ENCODE peak calls at places on chromosomes 16 and 17, in five cellular contexts. Z is A673, I is heart left ventricle, V is lung, Q is bronchial epithelial cell. R is an unnamed sample.
A peak's percentile ranks its signal among the peaks of the same experiment; 100 is the strongest.

GRCh38 chr17:29102741-29103181 is 59.8 kb downstream of the PIPOX start:
- DNase-seq in V (no peak), I (no peak), Q (no peak), Z (no peak), R (no peak)

GRCh38 chr17:77914440-77915254 is 43.9 kb upstream of the TNRC6C start:
- DNase-seq in I (no peak), Z (peak; percentile 79), V (no peak), Q (no peak), R (no peak)

GRCh38 chr17:75182319-75182568 is 515 bp downstream of the SUMO2 start:
- DNase-seq in I (peak; percentile 29), V (peak; percentile 34), Q (no peak), Z (no peak), R (no peak)

GRCh38 chr17:61309857-61310256 is 89.8 kb upstream of the TBX2 start:
- DNase-seq in I (no peak), Z (no peak), Q (peak; percentile 65), V (no peak), R (no peak)

GRCh38 chr16:19284207-19284606 is 1.3 kb upstream of the CLEC19A start:
- DNase-seq in V (peak; percentile 68), Q (peak; percentile 83), Z (peak; percentile 37), I (peak; percentile 32), R (no peak)

GRCh38 chr16:74567901-74568300 is 39.0 kb downstream of the GLG1 start:
- DNase-seq in Z (no peak), I (no peak), Q (no peak), V (no peak), R (no peak)

GRCh38 chr16:53123753-53124152 is 69.0 kb downstream of the CHD9 start:
- DNase-seq in Z (no peak), I (no peak), Q (no peak), V (no peak), R (no peak)

GRCh38 chr16:27690604-27691003 is 140.7 kb downstream of the KATNIP start:
- DNase-seq in V (no peak), Q (no peak), I (no peak), Z (peak; percentile 15), R (peak; percentile 66)

GRCh38 chr17:76826290-76827138 is 41.7 kb upstream of the MGAT5B start:
- DNase-seq in V (no peak), Z (peak; percentile 44), Q (no peak), I (no peak), R (no peak)

GRCh38 chr17:60473788-60474187 is 51.5 kb downstream of the CHCT1 start:
- DNase-seq in Q (no peak), Z (peak; percentile 14), I (no peak), V (no peak), R (no peak)

GRCh38 chr17:795721-796120 is 13.6 kb downstream of the MRM3 start:
- DNase-seq in Q (no peak), Z (no peak), V (no peak), I (peak; percentile 4), R (no peak)

GRCh38 chr17:67082110-67082509 is 37.8 kb downstream of the CACNG1 start:
- DNase-seq in Q (no peak), V (no peak), Z (no peak), I (no peak), R (no peak)

GRCh38 chr17:17520599-17521232 is 24.5 kb upstream of the RASD1 start:
- DNase-seq in I (no peak), V (no peak), Q (no peak), Z (no peak), R (no peak)

GRCh38 chr16:57343131-57343731 is 15.4 kb upstream of the CCL22 start:
- DNase-seq in V (no peak), Z (no peak), Q (no peak), I (no peak), R (no peak)

GRCh38 chr16:85842848-85843247 is 43.4 kb downstream of the COX4I1 start:
- DNase-seq in Q (no peak), Z (no peak), V (no peak), I (no peak), R (no peak)

GRCh38 chr17:44826123-44826790 is 3.8 kb downstream of the GJC1 start:
- DNase-seq in Z (no peak), Q (no peak), I (no peak), V (no peak), R (no peak)

GRCh38 chr17:76688165-76688622 is 22.6 kb downstream of the MXRA7 start:
- DNase-seq in I (no peak), Z (no peak), V (no peak), Q (no peak), R (no peak)

GRCh38 chr17:82496529-82497434 is 22.8 kb upstream of the FOXK2 start:
- DNase-seq in I (peak; percentile 98), V (peak; percentile 98), Z (peak; percentile 96), Q (peak; percentile 78), R (peak; percentile 99)

GRCh38 chr17:57603978-57604377 is 141.1 kb downstream of the CCDC182 start:
- DNase-seq in Z (no peak), V (peak; percentile 41), Q (no peak), I (no peak), R (no peak)

GRCh38 chr17:45221081-45221996 is at the start of gene FMNL1:
- DNase-seq in Q (no peak), Z (no peak), I (peak; percentile 68), V (peak; percentile 72), R (peak; percentile 47)

GRCh38 chr17:82793974-82794620 is 42.2 kb downstream of the TBCD start:
- DNase-seq in I (no peak), V (no peak), Z (no peak), Q (no peak), R (no peak)

GRCh38 chr17:751269-752001 is 629 bp downstream of the GEMIN4 start:
- DNase-seq in V (peak; percentile 38), I (no peak), Z (peak; percentile 66), Q (peak; percentile 28), R (peak; percentile 30)

GRCh38 chr16:29962344-29962994 is 590 bp downstream of the TMEM219 start:
- DNase-seq in Z (peak; percentile 27), V (no peak), I (no peak), Q (peak; percentile 21), R (no peak)

GRCh38 chr16:78058165-78058564 is 35.8 kb downstream of the CLEC3A start:
- DNase-seq in I (no peak), Q (no peak), Z (no peak), V (no peak), R (no peak)

GRCh38 chr17:63517825-63518534 is 5.2 kb upstream of the KCNH6 start:
- DNase-seq in Z (no peak), V (no peak), I (no peak), Q (no peak), R (no peak)

GRCh38 chr16:85523602-85524364 is 89.3 kb upstream of the GSE1 start:
- DNase-seq in Z (peak; percentile 52), V (peak; percentile 70), Q (no peak), I (peak; percentile 62), R (no peak)

GRCh38 chr17:68973098-68973929 is 18.1 kb upstream of the ABCA8 start:
- DNase-seq in Z (no peak), Q (no peak), I (no peak), V (no peak), R (no peak)
- H3K4me3 ChIP-seq in Z (no peak overlapping the region), Q (no peak overlapping the region), I (no peak overlapping the region), V (no peak overlapping the region), R (no peak overlapping the region)

DNA sequence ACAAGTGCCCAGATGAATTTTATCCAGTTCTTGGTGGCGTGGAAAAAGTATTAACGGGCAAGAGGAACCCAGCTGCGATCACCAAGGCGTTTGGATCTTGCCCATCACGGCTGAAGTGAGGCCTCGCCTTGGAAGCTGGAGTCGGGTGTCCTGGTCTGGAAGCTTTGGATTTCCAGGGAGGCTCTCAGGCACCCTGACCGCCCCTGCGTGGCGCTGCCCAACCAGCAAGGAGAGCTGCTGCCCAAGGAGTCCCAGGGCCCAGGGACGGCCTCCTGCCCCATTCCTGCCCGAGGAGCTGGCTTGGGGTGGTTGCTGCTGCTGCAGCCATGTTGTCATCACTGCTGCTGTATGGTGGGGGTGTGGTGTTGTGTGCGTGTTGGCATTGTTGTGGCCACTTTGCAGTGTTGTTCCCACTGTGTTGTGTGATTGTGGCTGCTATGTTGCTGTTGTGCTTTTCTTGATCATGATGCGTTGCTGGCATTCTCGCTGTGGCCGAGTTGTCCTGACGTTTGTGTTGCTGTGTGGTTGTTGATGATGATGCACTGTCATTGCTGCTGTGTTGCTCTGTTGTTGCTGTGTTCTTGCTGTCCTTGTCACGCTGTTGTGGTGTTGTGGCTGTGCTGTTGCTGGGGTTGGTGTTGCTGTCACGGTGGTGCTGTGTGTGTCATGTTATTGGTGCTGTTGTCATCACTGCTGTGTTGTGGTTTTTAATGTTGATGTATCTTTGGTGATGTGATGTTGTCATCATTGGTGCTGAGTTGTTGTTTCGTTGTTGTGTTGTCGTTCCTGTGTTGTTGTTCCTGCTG is 318.8 kb downstream of the C16orf95 start:
- DNase-seq in V (no peak), Q (no peak), Z (no peak), I (no peak), R (no peak)
- H3K4me3 ChIP-seq in V (no peak overlapping the region), Q (no peak overlapping the region), Z (no peak overlapping the region), I (no peak overlapping the region), R (no peak overlapping the region)

GRCh38 chr17:2195729-2196128 is 107.9 kb downstream of the SMG6 start:
- DNase-seq in V (no peak), Z (no peak), Q (peak; percentile 80), I (no peak), R (no peak)
- H3K4me3 ChIP-seq in V (no peak overlapping the region), Z (no peak overlapping the region), Q (no peak overlapping the region), I (no peak overlapping the region), R (no peak overlapping the region)

GRCh38 chr17:31843382-31843780 is 15.7 kb downstream of the COPRS start:
- DNase-seq in V (no peak), I (no peak), Q (no peak), Z (no peak), R (no peak)

GRCh38 chr17:31841850-31842415 is 17.1 kb downstream of the COPRS start:
- DNase-seq in Z (no peak), Q (no peak), I (no peak), V (no peak), R (no peak)

GRCh38 chr17:31838641-31839225 is 20.3 kb downstream of the COPRS start:
- DNase-seq in I (no peak), V (no peak), Z (no peak), Q (no peak), R (peak; percentile 55)

DNA sequence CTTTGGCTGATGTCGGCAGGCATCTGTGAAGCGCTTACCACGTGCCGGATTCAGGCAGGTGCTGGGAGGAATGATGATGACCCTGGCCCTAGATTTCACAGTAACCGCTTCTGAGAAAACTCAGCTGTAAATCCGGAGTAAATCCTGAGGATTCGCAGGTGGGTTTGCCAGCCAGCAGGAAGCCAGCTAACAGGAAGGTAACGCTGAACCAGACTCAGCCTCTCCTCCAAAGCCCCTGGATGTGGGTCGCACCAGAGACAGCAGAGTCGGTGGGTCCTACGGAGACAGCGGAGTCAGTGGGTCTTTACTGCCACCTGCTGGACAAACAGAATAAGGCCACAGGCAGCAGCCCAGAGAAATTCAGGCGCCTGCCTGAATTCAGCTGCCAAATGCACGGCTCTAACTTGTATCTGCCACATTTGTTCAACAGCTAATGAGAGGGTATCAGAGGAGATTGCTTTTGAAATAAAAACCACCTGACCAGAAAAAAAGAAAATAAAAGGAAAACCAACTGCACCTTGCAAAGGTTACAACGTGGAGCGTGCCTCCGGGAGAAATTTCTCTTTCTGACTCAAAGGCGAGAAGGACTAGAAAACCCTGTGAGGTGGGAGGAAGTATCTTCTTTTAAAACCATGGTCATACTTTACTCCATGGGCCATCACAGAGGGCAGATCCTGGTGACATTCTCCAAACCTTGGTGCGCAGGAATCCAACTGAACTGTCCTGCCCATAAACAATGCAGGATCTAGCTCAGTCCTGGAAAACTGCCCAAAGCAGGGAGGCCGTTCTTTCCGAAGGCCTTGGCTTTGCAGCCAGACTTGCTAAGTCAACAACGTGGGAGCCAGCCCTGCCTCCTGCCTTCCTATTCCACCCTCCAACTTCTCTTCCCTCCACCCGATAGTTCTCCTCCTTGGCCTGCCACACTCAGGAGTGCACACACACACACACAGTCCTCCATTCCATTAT is 16.3 kb downstream of the COPRS start:
- DNase-seq in Z (peak; percentile 60), V (peak; percentile 65), I (peak; percentile 70), Q (peak; percentile 47), R (peak; percentile 70)
- H3K4me3 ChIP-seq in Z (no peak overlapping the region), V (no peak overlapping the region), I (peak overlapping the region; percentile 25), Q (no peak overlapping the region), R (no peak overlapping the region)